ENCODE peak calls at places on chromosomes 4 and X, in nine cellular contexts. P is CD4-positive, CD25-positive, alpha-beta regulatory T cell; M is fibroblast of pulmonary artery; H is aorta; E is lower lobe of right lung; F is cardiac fibroblast; Z is psoas muscle; R is fibroblast of mammary gland; U is transverse colon. O is an unnamed sample.

GRCh38 chrX:71922697-71923096 is 12.1 kb downstream of the NHSL2 start:
- DNase-seq in P (no peak), M (no peak), H (no peak), E (no peak), F (no peak), Z (no peak), R (no peak), U (no peak), O (no peak)

GRCh38 chr4:159006202-159006601 is 96.7 kb upstream of the RAPGEF2 start:
- DNase-seq in P (no peak), M (no peak), H (no peak), E (no peak), F (no peak), Z (no peak), R (peak; percentile 80), U (peak; percentile 51), O (peak; percentile 71)

GRCh38 chrX:12805333-12805732 is 14.1 kb downstream of the PRPS2 start:
- DNase-seq in P (no peak), M (no peak), H (no peak), E (no peak), F (no peak), Z (no peak), R (no peak), U (peak; percentile 17), O (no peak)

GRCh38 chr4:84852081-84852480 is 114.4 kb downstream of the WDFY3 start:
- DNase-seq in P (no peak), M (peak; percentile 31), H (no peak), E (no peak), F (peak; percentile 25), Z (no peak), R (peak; percentile 22), U (no peak), O (no peak)

GRCh38 chr4:20552004-20552403 is 148.3 kb upstream of the PACRGL start:
- DNase-seq in P (no peak), M (no peak), H (no peak), E (no peak), F (no peak), Z (no peak), R (no peak), U (no peak), O (no peak)

GRCh38 chr4:74055096-74055495 is 16.6 kb upstream of the CXCL3 start:
- DNase-seq in P (no peak), M (no peak), H (no peak), E (no peak), F (no peak), Z (no peak), R (no peak), U (no peak), O (no peak)

GRCh38 chr4:143653031-143653430 is 47.4 kb downstream of the FREM3 start:
- DNase-seq in P (no peak), M (peak; percentile 43), H (no peak), E (no peak), F (peak; percentile 36), Z (no peak), R (peak; percentile 28), U (no peak), O (no peak)

GRCh38 chrX:152074163-152074562 is 64.2 kb downstream of the MAGEA10 start:
- DNase-seq in P (no peak), M (no peak), H (no peak), E (no peak), F (peak; percentile 3), Z (no peak), R (no peak), U (no peak), O (no peak)

GRCh38 chr4:169811476-169811875 is 53.7 kb upstream of the HPF1 start:
- DNase-seq in P (no peak), M (peak; percentile 29), H (no peak), E (no peak), F (no peak), Z (no peak), R (peak; percentile 1), U (no peak), O (no peak)

GRCh38 chr4:32645653-32646052 is 1925.5 kb downstream of the PCDH7 start:
- DNase-seq in P (no peak), M (no peak), H (no peak), E (no peak), F (no peak), Z (no peak), R (no peak), U (no peak), O (no peak)

GRCh38 chr4:62560858-62561257 is 1360.7 kb downstream of the ADGRL3 start:
- DNase-seq in P (no peak), M (no peak), H (no peak), E (no peak), F (no peak), Z (no peak), R (no peak), U (no peak), O (no peak)

GRCh38 chr4:170949084-170949483 is 859.3 kb upstream of the AADAT start:
- DNase-seq in P (no peak), M (no peak), H (no peak), E (no peak), F (no peak), Z (no peak), R (no peak), U (no peak), O (no peak)

GRCh38 chrX:131816551-131817136 is 206.5 kb upstream of the STK26 start:
- DNase-seq in P (peak; percentile 58), M (no peak), H (no peak), E (no peak), F (no peak), Z (peak; percentile 65), R (peak; percentile 75), U (peak; percentile 87), O (no peak)

GRCh38 chr4:168623011-168623410 is 126.2 kb downstream of the PALLD start:
- DNase-seq in P (no peak), M (no peak), H (no peak), E (no peak), F (no peak), Z (no peak), R (no peak), U (no peak), O (no peak)

GRCh38 chrX:110346681-110347080 is 12.0 kb upstream of the RTL9 start:
- DNase-seq in P (no peak), M (peak; percentile 35), H (peak; percentile 67), E (no peak), F (peak; percentile 56), Z (no peak), R (no peak), U (no peak), O (no peak)

GRCh38 chr4:110275871-110276270 is 77.5 kb upstream of the ELOVL6 start:
- DNase-seq in P (no peak), M (peak; percentile 14), H (no peak), E (no peak), F (no peak), Z (no peak), R (peak; percentile 29), U (no peak), O (no peak)

GRCh38 chr4:15654556-15655222 is 468 bp downstream of the FBXL5 start:
- DNase-seq in P (peak; percentile 36), M (peak; percentile 34), H (peak; percentile 84), E (peak; percentile 67), F (peak; percentile 41), Z (peak; percentile 68), R (peak; percentile 32), U (peak; percentile 59), O (peak; percentile 58)

GRCh38 chr4:142434519-142435224 is 411.4 kb downstream of the INPP4B start:
- DNase-seq in P (no peak), M (no peak), H (no peak), E (no peak), F (no peak), Z (no peak), R (no peak), U (no peak), O (no peak)

GRCh38 chr4:17310269-17310652 is 201.6 kb downstream of the QDPR start:
- DNase-seq in P (no peak), M (peak; percentile 31), H (no peak), E (no peak), F (no peak), Z (no peak), R (peak; percentile 57), U (no peak), O (no peak)

GRCh38 chrX:15349046-15349445 is 13.7 kb upstream of the PIGA start:
- DNase-seq in P (no peak), M (peak; percentile 80), H (no peak), E (no peak), F (peak; percentile 81), Z (no peak), R (peak; percentile 79), U (peak; percentile 13), O (no peak)

GRCh38 chrX:80420147-80420546 is at the start of gene TENT5D:
- DNase-seq in P (no peak), M (no peak), H (no peak), E (no peak), F (no peak), Z (no peak), R (no peak), U (no peak), O (no peak)
- H3K4me3 ChIP-seq in P (no peak within 1 kb of the TSS), M (no peak within 1 kb of the TSS), H (no peak within 1 kb of the TSS), E (no peak within 1 kb of the TSS), F (no peak within 1 kb of the TSS), Z (no peak within 1 kb of the TSS), R (no peak within 1 kb of the TSS), U (no peak within 1 kb of the TSS), O (no peak within 1 kb of the TSS)

GRCh38 chr4:113976937-113977855 is 2.3 kb downstream of the ARSJ start:
- DNase-seq in P (no peak), M (peak; percentile 27), H (no peak), E (no peak), F (no peak), Z (no peak), R (peak; percentile 33), U (no peak), O (no peak)
- H3K4me3 ChIP-seq in P (no peak overlapping the region), M (peak overlapping the region; percentile 85), H (peak overlapping the region; percentile 93), E (peak overlapping the region; percentile 64), F (peak overlapping the region; percentile 79), Z (peak overlapping the region; percentile 8), R (peak overlapping the region; percentile 94), U (peak overlapping the region; percentile 6), O (peak overlapping the region; percentile 70)

GRCh38 chr4:1137850-1138249 is 24.5 kb upstream of the RNF212 start:
- DNase-seq in P (no peak), M (peak; percentile 20), H (no peak), E (no peak), F (no peak), Z (no peak), R (peak; percentile 21), U (no peak), O (no peak)
- H3K4me3 ChIP-seq in P (peak overlapping the region; percentile 94), M (no peak overlapping the region), H (no peak overlapping the region), E (peak overlapping the region; percentile 35), F (no peak overlapping the region), Z (peak overlapping the region; percentile 9), R (no peak overlapping the region), U (no peak overlapping the region), O (no peak overlapping the region)

GRCh38 chr4:126458993-126459392 is 1144.2 kb downstream of the FAT4 start:
- DNase-seq in P (no peak), M (no peak), H (no peak), E (no peak), F (no peak), Z (no peak), R (peak; percentile 43), U (no peak), O (no peak)

GRCh38 chr4:126451237-126451885 is 1136.6 kb downstream of the FAT4 start:
- DNase-seq in P (no peak), M (no peak), H (no peak), E (no peak), F (no peak), Z (no peak), R (peak; percentile 67), U (no peak), O (no peak)

GRCh38 chr4:126455865-126456264 is 1141.1 kb downstream of the FAT4 start:
- DNase-seq in P (no peak), M (no peak), H (no peak), E (no peak), F (no peak), Z (no peak), R (no peak), U (no peak), O (no peak)
- H3K4me3 ChIP-seq in P (no peak overlapping the region), M (no peak overlapping the region), H (no peak overlapping the region), E (no peak overlapping the region), F (no peak overlapping the region), Z (no peak overlapping the region), R (no peak overlapping the region), U (no peak overlapping the region), O (no peak overlapping the region)